ENCODE peak calls at places on chromosomes 5 and 9, in five cellular contexts. One of them, this sample, is unnamed.

GRCh38 chr9:82382887-82383616 is 394.5 kb downstream of the SPATA31D1 start:
- DNase-seq in endothelial cell: no peak
- DNase-seq in DND-41: no peak
- DNase-seq in posterior cingulate gyrus: no peak
- DNase-seq in Right ventricle myocardium inferior: no peak
- DNase-seq in this sample: no peak

GRCh38 chr5:138408023-138408422 is 30.8 kb upstream of the REEP2 start:
- DNase-seq in endothelial cell: no peak
- DNase-seq in DND-41: peak
- DNase-seq in posterior cingulate gyrus: no peak
- DNase-seq in Right ventricle myocardium inferior: no peak
- DNase-seq in this sample: no peak

GRCh38 chr9:127876764-127877562 is 512 bp downstream of the AK1 start:
- DNase-seq in endothelial cell: no peak
- DNase-seq in DND-41: no peak
- DNase-seq in posterior cingulate gyrus: peak
- DNase-seq in Right ventricle myocardium inferior: no peak
- DNase-seq in this sample: no peak

GRCh38 chr5:66757219-66757833 is 161.1 kb downstream of the MAST4 start:
- DNase-seq in endothelial cell: peak
- DNase-seq in DND-41: peak
- DNase-seq in posterior cingulate gyrus: no peak
- DNase-seq in Right ventricle myocardium inferior: no peak
- DNase-seq in this sample: peak

GRCh38 chr5:126988021-126988569 is 42.3 kb downstream of the MARCHF3 start:
- DNase-seq in endothelial cell: no peak
- DNase-seq in DND-41: no peak
- DNase-seq in posterior cingulate gyrus: no peak
- DNase-seq in Right ventricle myocardium inferior: no peak
- DNase-seq in this sample: no peak

GRCh38 chr9:99011161-99011709 is 67.5 kb downstream of the COL15A1 start:
- DNase-seq in endothelial cell: no peak
- DNase-seq in DND-41: no peak
- DNase-seq in posterior cingulate gyrus: no peak
- DNase-seq in Right ventricle myocardium inferior: no peak
- DNase-seq in this sample: peak

GRCh38 chr5:31476607-31477200 is 55.2 kb downstream of the DROSHA start:
- DNase-seq in endothelial cell: no peak
- DNase-seq in DND-41: no peak
- DNase-seq in posterior cingulate gyrus: no peak
- DNase-seq in Right ventricle myocardium inferior: no peak
- DNase-seq in this sample: no peak

GRCh38 chr5:110401881-110402280 is 324.6 kb downstream of the TMEM232 start:
- DNase-seq in endothelial cell: no peak
- DNase-seq in DND-41: no peak
- DNase-seq in posterior cingulate gyrus: no peak
- DNase-seq in Right ventricle myocardium inferior: no peak
- DNase-seq in this sample: no peak

GRCh38 chr9:101399641-101399965 is 952 bp downstream of the ZNF189 start:
- DNase-seq in endothelial cell: no peak
- DNase-seq in DND-41: no peak
- DNase-seq in posterior cingulate gyrus: no peak
- DNase-seq in Right ventricle myocardium inferior: no peak
- DNase-seq in this sample: no peak

GRCh38 chr9:88950341-88951141 is 40.7 kb upstream of the S1PR3 start:
- DNase-seq in endothelial cell: no peak
- DNase-seq in DND-41: no peak
- DNase-seq in posterior cingulate gyrus: no peak
- DNase-seq in Right ventricle myocardium inferior: no peak
- DNase-seq in this sample: peak

GRCh38 chr9:130893250-130894101 is 3.1 kb downstream of the QRFP start:
- DNase-seq in endothelial cell: peak
- DNase-seq in DND-41: no peak
- DNase-seq in posterior cingulate gyrus: no peak
- DNase-seq in Right ventricle myocardium inferior: peak
- DNase-seq in this sample: no peak

GRCh38 chr5:14223372-14223771 is 80.2 kb downstream of the TRIO start:
- DNase-seq in endothelial cell: no peak
- DNase-seq in DND-41: peak
- DNase-seq in posterior cingulate gyrus: no peak
- DNase-seq in Right ventricle myocardium inferior: no peak
- DNase-seq in this sample: no peak

GRCh38 chr5:122565331-122565730 is 209.5 kb upstream of the SNX2 start:
- DNase-seq in endothelial cell: no peak
- DNase-seq in DND-41: no peak
- DNase-seq in posterior cingulate gyrus: no peak
- DNase-seq in Right ventricle myocardium inferior: no peak
- DNase-seq in this sample: no peak

GRCh38 chr9:117720555-117720954 is 16.4 kb downstream of the TLR4 start:
- DNase-seq in endothelial cell: no peak
- DNase-seq in DND-41: no peak
- DNase-seq in posterior cingulate gyrus: no peak
- DNase-seq in Right ventricle myocardium inferior: peak
- DNase-seq in this sample: no peak

GRCh38 chr9:109286571-109286977 is 34.3 kb downstream of the EPB41L4B start:
- DNase-seq in endothelial cell: no peak
- DNase-seq in DND-41: no peak
- DNase-seq in posterior cingulate gyrus: no peak
- DNase-seq in Right ventricle myocardium inferior: no peak
- DNase-seq in this sample: peak

GRCh38 chr9:129328357-129329103 is 150.5 kb upstream of the IER5L start:
- DNase-seq in endothelial cell: no peak
- DNase-seq in DND-41: no peak
- DNase-seq in posterior cingulate gyrus: no peak
- DNase-seq in Right ventricle myocardium inferior: no peak
- DNase-seq in this sample: no peak

GRCh38 chr5:140734354-140734753 is 34.1 kb downstream of the ZMAT2 start:
- DNase-seq in endothelial cell: no peak
- DNase-seq in DND-41: no peak
- DNase-seq in posterior cingulate gyrus: no peak
- DNase-seq in Right ventricle myocardium inferior: no peak
- DNase-seq in this sample: no peak

GRCh38 chr5:30918171-30918570 is 275.3 kb upstream of the CDH6 start:
- DNase-seq in endothelial cell: no peak
- DNase-seq in DND-41: no peak
- DNase-seq in posterior cingulate gyrus: no peak
- DNase-seq in Right ventricle myocardium inferior: no peak
- DNase-seq in this sample: peak

GRCh38 chr9:121844090-121844489 is 192.7 kb downstream of the DAB2IP start:
- DNase-seq in endothelial cell: no peak
- DNase-seq in DND-41: no peak
- DNase-seq in posterior cingulate gyrus: no peak
- DNase-seq in Right ventricle myocardium inferior: no peak
- DNase-seq in this sample: peak

GRCh38 chr9:92764381-92764987 is at the start of gene BICD2:
- DNase-seq in endothelial cell: peak
- DNase-seq in DND-41: no peak
- DNase-seq in posterior cingulate gyrus: no peak
- DNase-seq in Right ventricle myocardium inferior: no peak
- DNase-seq in this sample: peak

GRCh38 chr9:4196376-4196775 is 103.5 kb downstream of the GLIS3 start:
- DNase-seq in endothelial cell: no peak
- DNase-seq in DND-41: no peak
- DNase-seq in posterior cingulate gyrus: no peak
- DNase-seq in Right ventricle myocardium inferior: no peak
- DNase-seq in this sample: no peak

GRCh38 chr5:42952575-42952974 is 87.5 kb downstream of the ANXA2R start:
- DNase-seq in endothelial cell: no peak
- DNase-seq in DND-41: no peak
- DNase-seq in posterior cingulate gyrus: no peak
- DNase-seq in Right ventricle myocardium inferior: no peak
- DNase-seq in this sample: no peak

GRCh38 chr9:113929634-113930092 is 53.6 kb downstream of the ZNF618 start:
- DNase-seq in endothelial cell: no peak
- DNase-seq in DND-41: no peak
- DNase-seq in posterior cingulate gyrus: no peak
- DNase-seq in Right ventricle myocardium inferior: no peak
- DNase-seq in this sample: peak